ENCODE peak calls at places on chromosomes 6 and 20, in five cellular contexts. N is CD8-positive, alpha-beta memory T cell; K is mesendoderm; Z is stomach; A is tibial artery. H is an unnamed sample. For H3K4me1 and H3K27me3, the result is how much of the 10 kb centered on the place peaks cover.

GRCh38 chr6:66735106-66735890 is 1028.3 kb upstream of the EYS start:
- DNase-seq in N (no peak), K (peak), A (no peak), Z (no peak), H (no peak)

GRCh38 chr6:82484001-82484400 is 120.4 kb downstream of the TPBG start:
- DNase-seq in N (no peak), A (no peak), Z (no peak), K (no peak), H (no peak)

GRCh38 chr6:43444036-43444435 is 11.3 kb downstream of the DLK2 start:
- DNase-seq in N (no peak), Z (no peak), K (no peak), A (no peak), H (no peak)

GRCh38 chr6:15495375-15495901 is 167.4 kb downstream of the DTNBP1 start:
- DNase-seq in A (no peak), K (no peak), Z (no peak), N (no peak), H (no peak)

GRCh38 chr6:148491638-148492210 is 149.1 kb downstream of the SASH1 start:
- DNase-seq in Z (no peak), A (no peak), K (no peak), N (no peak), H (no peak)

GRCh38 chr20:52312131-52312729 is 120.7 kb upstream of the ZFP64 start:
- DNase-seq in Z (peak), N (peak), A (no peak), K (peak), H (no peak)

GRCh38 chr6:128079026-128079425 is 178.2 kb upstream of the THEMIS start:
- DNase-seq in Z (no peak), A (no peak), K (no peak), N (no peak), H (no peak)

GRCh38 chr6:27161115-27161514 is 86.4 kb upstream of the PRSS16 start:
- DNase-seq in N (no peak), A (no peak), Z (no peak), K (no peak), H (no peak)

GRCh38 chr6:163263196-163263595 is 151.3 kb upstream of the QKI start:
- DNase-seq in N (no peak), K (no peak), Z (peak), A (no peak), H (no peak)

GRCh38 chr6:26003102-26003694 is 40.6 kb downstream of the TRIM38 start:
- DNase-seq in A (peak), Z (peak), K (peak), N (peak), H (no peak)

GRCh38 chr6:54846243-54846856 is at the start of gene FAM83B:
- DNase-seq in Z (peak), K (peak), A (no peak), N (no peak), H (peak)

GRCh38 chr6:10400330-10400729 is 14.5 kb downstream of the TFAP2A start:
- DNase-seq in A (no peak), Z (no peak), N (no peak), K (peak), H (no peak)

GRCh38 chr6:140281236-140281635 is 906.8 kb upstream of the CITED2 start:
- DNase-seq in Z (no peak), K (no peak), A (no peak), N (no peak), H (no peak)

GRCh38 chr20:44388466-44389023 is 33.0 kb downstream of the HNF4A start:
- DNase-seq in K (peak), Z (peak), A (peak), N (peak), H (peak)

GRCh38 chr20:8542115-8542486 is 410.0 kb downstream of the PLCB1 start:
- DNase-seq in Z (no peak), K (no peak), N (no peak), A (no peak), H (no peak)

GRCh38 chr6:126040826-126041225 is 54.5 kb downstream of the TRMT11 start:
- DNase-seq in N (no peak), Z (peak), K (no peak), A (no peak), H (no peak)

GRCh38 chr6:105178110-105178509 is 1.7 kb downstream of the POPDC3 start:
- DNase-seq in N (no peak), A (no peak), Z (no peak), K (no peak), H (no peak)

GRCh38 chr6:140366991-140367390 is 992.5 kb upstream of the CITED2 start:
- DNase-seq in N (no peak), K (peak), Z (no peak), A (no peak), H (no peak)

GRCh38 chr20:42572320-42573016 is 617.2 kb downstream of the PTPRT start:
- DNase-seq in K (no peak), A (no peak), N (no peak), Z (no peak), H (no peak)

GRCh38 chr6:41505084-41506049 is 40.8 kb upstream of the FOXP4 start:
- DNase-seq in K (peak), A (peak), N (no peak), Z (peak), H (no peak)

GRCh38 chr6:131840936-131841583 is 33.2 kb downstream of the ENPP1 start:
- DNase-seq in K (no peak), N (no peak), Z (no peak), A (no peak), H (no peak)

GRCh38 chr20:4234128-4234527 is 218.8 kb upstream of the RNF24 start:
- DNase-seq in A (peak), K (no peak), Z (no peak), N (no peak), H (no peak)

GRCh38 chr6:79045966-79046365 is 32.1 kb downstream of the PHIP start:
- DNase-seq in K (peak), A (no peak), N (no peak), Z (no peak), H (no peak)

GRCh38 chr20:37524859-37525708 is 2.6 kb downstream of the BLCAP start:
- DNase-seq in Z (peak), N (no peak), A (no peak), K (no peak), H (peak)

GRCh38 chr20:11076434-11076833 is 402.6 kb upstream of the JAG1 start:
- DNase-seq in A (no peak), N (no peak), K (no peak), Z (no peak), H (no peak)

GRCh38 chr6:36131517-36132220 is 1.4 kb downstream of the MAPK13 start:
- DNase-seq in A (peak), K (peak), N (peak), Z (peak), H (no peak)

GRCh38 chr6:155132617-155133016 is 131.2 kb upstream of the CLDN20 start:
- DNase-seq in A (no peak), K (no peak), Z (no peak), N (no peak), H (no peak)

GRCh38 chr6:13946506-13946905 is 21.8 kb downstream of the RNF182 start:
- DNase-seq in Z (no peak), A (no peak), N (no peak), K (no peak), H (no peak)

GRCh38 chr20:872855-873520 is 39.5 kb downstream of the FAM110A start:
- DNase-seq in A (no peak), K (peak), N (no peak), Z (no peak), H (no peak)

GRCh38 chr20:40805592-40805991 is 116.6 kb upstream of the MAFB start:
- DNase-seq in K (no peak), A (no peak), Z (peak), N (no peak), H (no peak)

GRCh38 chr6:34560366-34561226 is 4.5 kb upstream of the SPDEF start:
- DNase-seq in A (no peak), N (no peak), Z (peak), K (peak), H (no peak)

DNA sequence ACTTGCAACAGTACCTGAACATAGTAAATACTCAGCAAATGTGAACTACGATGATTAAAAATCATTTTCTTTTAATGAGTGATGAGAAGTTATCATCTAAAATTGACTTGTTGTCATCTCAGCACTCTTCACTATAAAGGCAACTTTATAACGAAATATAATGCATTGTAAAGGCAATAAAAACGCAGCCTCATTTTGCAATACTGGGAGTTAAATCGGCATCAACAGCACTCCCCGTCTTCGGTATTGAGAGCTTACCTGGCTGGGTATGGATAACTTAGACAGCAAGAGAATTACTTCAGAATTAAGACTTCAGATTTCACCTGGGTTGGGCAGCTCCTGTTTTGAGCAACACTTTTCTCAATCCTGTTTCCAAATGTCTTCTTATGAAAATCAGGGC is 20.8 kb downstream of the NKX2-2 start:
- DNase-seq in N (no peak), A (no peak), K (no peak), Z (no peak), H (no peak)
- H3K4me1 ChIP-seq in N (under half), A (under half), K (under half), Z (under half), H (under half)

GRCh38 chr20:50323777-50324604 is 133.4 kb downstream of the CEBPB start:
- DNase-seq in Z (no peak), A (no peak), N (no peak), K (no peak), H (peak)
- H3K27me3 ChIP-seq in Z (under half), A (under half), N (under half), K (under half), H (under half)

GRCh38 chr6:44733146-44733545 is 345.6 kb downstream of the CDC5L start:
- DNase-seq in K (no peak), A (no peak), Z (no peak), N (no peak), H (no peak)

GRCh38 chr6:44731485-44732095 is 344.1 kb downstream of the CDC5L start:
- DNase-seq in Z (no peak), K (no peak), N (no peak), A (no peak), H (no peak)

GRCh38 chr6:44730771-44731391 is 343.4 kb downstream of the CDC5L start:
- DNase-seq in N (no peak), Z (no peak), A (no peak), K (peak), H (no peak)

GRCh38 chr6:44733868-44734267 is 346.4 kb downstream of the CDC5L start:
- DNase-seq in K (no peak), Z (no peak), N (no peak), A (peak), H (no peak)

GRCh38 chr6:44732243-44732642 is 344.7 kb downstream of the CDC5L start:
- DNase-seq in Z (no peak), K (no peak), N (no peak), A (no peak), H (no peak)
- H3K4me1 ChIP-seq in Z (under half), K (under half), N (under half), A (under half), H (under half)

GRCh38 chr20:56810141-56810540 is 181.0 kb downstream of the TFAP2C start:
- DNase-seq in K (no peak), A (no peak), N (no peak), Z (no peak), H (no peak)
- H3K27me3 ChIP-seq in K (under half), A (under half), N (under half), Z (under half), H (under half)